ENCODE peak calls at places on chromosomes 2 and 18, in ten cellular contexts. One of them, this sample, is unnamed.

GRCh38 chr2:183597841-183598240 is 473.6 kb downstream of the NUP35 start:
- DNase-seq in activated CD4-positive, alpha-beta T cell treated with anti-CD3 and anti-CD28 coated beads, Interleukin-2, amount 50 U/mL, for 48 hours: no peak
- DNase-seq in stimulated activated CD4-positive, alpha-beta T cell treated with anti-CD3 and anti-CD28 coated beads, Interleukin-4, amount 100 ng/mL, for 1 hour: no peak
- DNase-seq in hippocampal formation: no peak
- DNase-seq in left cardiac atrium: no peak
- DNase-seq in cerebellum: no peak
- DNase-seq in stimulated activated CD8-positive, alpha-beta memory T cell treated with anti-CD3 and anti-CD28 coated beads, Interleukin-15, amount 100 ng/mL, for 24 hours: no peak
- DNase-seq in GF-D8: no peak
- DNase-seq in midbrain: no peak
- DNase-seq in fibroblast of mammary gland: no peak
- DNase-seq in this sample: no peak

GRCh38 chr2:166632616-166633015 is 138.6 kb upstream of the SCN7A start:
- DNase-seq in activated CD4-positive, alpha-beta T cell treated with anti-CD3 and anti-CD28 coated beads, Interleukin-2, amount 50 U/mL, for 48 hours: no peak
- DNase-seq in stimulated activated CD4-positive, alpha-beta T cell treated with anti-CD3 and anti-CD28 coated beads, Interleukin-4, amount 100 ng/mL, for 1 hour: no peak
- DNase-seq in hippocampal formation: no peak
- DNase-seq in left cardiac atrium: no peak
- DNase-seq in cerebellum: no peak
- DNase-seq in stimulated activated CD8-positive, alpha-beta memory T cell treated with anti-CD3 and anti-CD28 coated beads, Interleukin-15, amount 100 ng/mL, for 24 hours: no peak
- DNase-seq in GF-D8: no peak
- DNase-seq in midbrain: no peak
- DNase-seq in fibroblast of mammary gland: peak
- DNase-seq in this sample: peak

GRCh38 chr2:70888925-70889715 is 46.6 kb upstream of the ATP6V1B1 start:
- DNase-seq in activated CD4-positive, alpha-beta T cell treated with anti-CD3 and anti-CD28 coated beads, Interleukin-2, amount 50 U/mL, for 48 hours: no peak
- DNase-seq in stimulated activated CD4-positive, alpha-beta T cell treated with anti-CD3 and anti-CD28 coated beads, Interleukin-4, amount 100 ng/mL, for 1 hour: no peak
- DNase-seq in hippocampal formation: no peak
- DNase-seq in left cardiac atrium: no peak
- DNase-seq in cerebellum: peak
- DNase-seq in stimulated activated CD8-positive, alpha-beta memory T cell treated with anti-CD3 and anti-CD28 coated beads, Interleukin-15, amount 100 ng/mL, for 24 hours: no peak
- DNase-seq in GF-D8: no peak
- DNase-seq in midbrain: no peak
- DNase-seq in fibroblast of mammary gland: no peak
- DNase-seq in this sample: no peak

GRCh38 chr18:57466745-57467144 is 31.6 kb downstream of the ONECUT2 start:
- DNase-seq in activated CD4-positive, alpha-beta T cell treated with anti-CD3 and anti-CD28 coated beads, Interleukin-2, amount 50 U/mL, for 48 hours: no peak
- DNase-seq in stimulated activated CD4-positive, alpha-beta T cell treated with anti-CD3 and anti-CD28 coated beads, Interleukin-4, amount 100 ng/mL, for 1 hour: no peak
- DNase-seq in hippocampal formation: no peak
- DNase-seq in left cardiac atrium: no peak
- DNase-seq in cerebellum: no peak
- DNase-seq in stimulated activated CD8-positive, alpha-beta memory T cell treated with anti-CD3 and anti-CD28 coated beads, Interleukin-15, amount 100 ng/mL, for 24 hours: no peak
- DNase-seq in GF-D8: no peak
- DNase-seq in midbrain: no peak
- DNase-seq in fibroblast of mammary gland: no peak
- DNase-seq in this sample: no peak

GRCh38 chr2:229765721-229766120 is 51.4 kb upstream of the DNER start:
- DNase-seq in activated CD4-positive, alpha-beta T cell treated with anti-CD3 and anti-CD28 coated beads, Interleukin-2, amount 50 U/mL, for 48 hours: no peak
- DNase-seq in stimulated activated CD4-positive, alpha-beta T cell treated with anti-CD3 and anti-CD28 coated beads, Interleukin-4, amount 100 ng/mL, for 1 hour: no peak
- DNase-seq in hippocampal formation: no peak
- DNase-seq in left cardiac atrium: no peak
- DNase-seq in cerebellum: no peak
- DNase-seq in stimulated activated CD8-positive, alpha-beta memory T cell treated with anti-CD3 and anti-CD28 coated beads, Interleukin-15, amount 100 ng/mL, for 24 hours: no peak
- DNase-seq in GF-D8: no peak
- DNase-seq in midbrain: no peak
- DNase-seq in fibroblast of mammary gland: no peak
- DNase-seq in this sample: no peak

GRCh38 chr2:135951071-135951583 is 34.3 kb downstream of the DARS1 start:
- DNase-seq in activated CD4-positive, alpha-beta T cell treated with anti-CD3 and anti-CD28 coated beads, Interleukin-2, amount 50 U/mL, for 48 hours: no peak
- DNase-seq in stimulated activated CD4-positive, alpha-beta T cell treated with anti-CD3 and anti-CD28 coated beads, Interleukin-4, amount 100 ng/mL, for 1 hour: no peak
- DNase-seq in hippocampal formation: no peak
- DNase-seq in left cardiac atrium: no peak
- DNase-seq in cerebellum: no peak
- DNase-seq in stimulated activated CD8-positive, alpha-beta memory T cell treated with anti-CD3 and anti-CD28 coated beads, Interleukin-15, amount 100 ng/mL, for 24 hours: no peak
- DNase-seq in GF-D8: no peak
- DNase-seq in midbrain: no peak
- DNase-seq in fibroblast of mammary gland: no peak
- DNase-seq in this sample: no peak

GRCh38 chr2:217935245-217935879 is 67.4 kb downstream of the TNS1 start:
- DNase-seq in activated CD4-positive, alpha-beta T cell treated with anti-CD3 and anti-CD28 coated beads, Interleukin-2, amount 50 U/mL, for 48 hours: no peak
- DNase-seq in stimulated activated CD4-positive, alpha-beta T cell treated with anti-CD3 and anti-CD28 coated beads, Interleukin-4, amount 100 ng/mL, for 1 hour: no peak
- DNase-seq in hippocampal formation: no peak
- DNase-seq in left cardiac atrium: peak
- DNase-seq in cerebellum: no peak
- DNase-seq in stimulated activated CD8-positive, alpha-beta memory T cell treated with anti-CD3 and anti-CD28 coated beads, Interleukin-15, amount 100 ng/mL, for 24 hours: no peak
- DNase-seq in GF-D8: no peak
- DNase-seq in midbrain: no peak
- DNase-seq in fibroblast of mammary gland: peak
- DNase-seq in this sample: no peak

GRCh38 chr2:66030553-66030952 is 404.4 kb upstream of the MEIS1 start:
- DNase-seq in activated CD4-positive, alpha-beta T cell treated with anti-CD3 and anti-CD28 coated beads, Interleukin-2, amount 50 U/mL, for 48 hours: no peak
- DNase-seq in stimulated activated CD4-positive, alpha-beta T cell treated with anti-CD3 and anti-CD28 coated beads, Interleukin-4, amount 100 ng/mL, for 1 hour: no peak
- DNase-seq in hippocampal formation: no peak
- DNase-seq in left cardiac atrium: no peak
- DNase-seq in cerebellum: no peak
- DNase-seq in stimulated activated CD8-positive, alpha-beta memory T cell treated with anti-CD3 and anti-CD28 coated beads, Interleukin-15, amount 100 ng/mL, for 24 hours: no peak
- DNase-seq in GF-D8: no peak
- DNase-seq in midbrain: no peak
- DNase-seq in fibroblast of mammary gland: peak
- DNase-seq in this sample: no peak

GRCh38 chr2:237412646-237413292 is 1.2 kb downstream of the COL6A3 start:
- DNase-seq in activated CD4-positive, alpha-beta T cell treated with anti-CD3 and anti-CD28 coated beads, Interleukin-2, amount 50 U/mL, for 48 hours: no peak
- DNase-seq in stimulated activated CD4-positive, alpha-beta T cell treated with anti-CD3 and anti-CD28 coated beads, Interleukin-4, amount 100 ng/mL, for 1 hour: no peak
- DNase-seq in hippocampal formation: no peak
- DNase-seq in left cardiac atrium: no peak
- DNase-seq in cerebellum: no peak
- DNase-seq in stimulated activated CD8-positive, alpha-beta memory T cell treated with anti-CD3 and anti-CD28 coated beads, Interleukin-15, amount 100 ng/mL, for 24 hours: no peak
- DNase-seq in GF-D8: no peak
- DNase-seq in midbrain: no peak
- DNase-seq in fibroblast of mammary gland: peak
- DNase-seq in this sample: no peak

GRCh38 chr18:46388295-46388694 is 268.7 kb downstream of the LOXHD1 start:
- DNase-seq in activated CD4-positive, alpha-beta T cell treated with anti-CD3 and anti-CD28 coated beads, Interleukin-2, amount 50 U/mL, for 48 hours: no peak
- DNase-seq in stimulated activated CD4-positive, alpha-beta T cell treated with anti-CD3 and anti-CD28 coated beads, Interleukin-4, amount 100 ng/mL, for 1 hour: no peak
- DNase-seq in hippocampal formation: no peak
- DNase-seq in left cardiac atrium: no peak
- DNase-seq in cerebellum: no peak
- DNase-seq in stimulated activated CD8-positive, alpha-beta memory T cell treated with anti-CD3 and anti-CD28 coated beads, Interleukin-15, amount 100 ng/mL, for 24 hours: no peak
- DNase-seq in GF-D8: no peak
- DNase-seq in midbrain: no peak
- DNase-seq in fibroblast of mammary gland: no peak
- DNase-seq in this sample: no peak

GRCh38 chr2:54895735-54896134 is 154.5 kb downstream of the RTN4 start:
- DNase-seq in activated CD4-positive, alpha-beta T cell treated with anti-CD3 and anti-CD28 coated beads, Interleukin-2, amount 50 U/mL, for 48 hours: no peak
- DNase-seq in stimulated activated CD4-positive, alpha-beta T cell treated with anti-CD3 and anti-CD28 coated beads, Interleukin-4, amount 100 ng/mL, for 1 hour: no peak
- DNase-seq in hippocampal formation: no peak
- DNase-seq in left cardiac atrium: no peak
- DNase-seq in cerebellum: no peak
- DNase-seq in stimulated activated CD8-positive, alpha-beta memory T cell treated with anti-CD3 and anti-CD28 coated beads, Interleukin-15, amount 100 ng/mL, for 24 hours: no peak
- DNase-seq in GF-D8: no peak
- DNase-seq in midbrain: no peak
- DNase-seq in fibroblast of mammary gland: peak
- DNase-seq in this sample: no peak

GRCh38 chr2:118224888-118225264 is 136.6 kb downstream of the INSIG2 start:
- DNase-seq in activated CD4-positive, alpha-beta T cell treated with anti-CD3 and anti-CD28 coated beads, Interleukin-2, amount 50 U/mL, for 48 hours: no peak
- DNase-seq in stimulated activated CD4-positive, alpha-beta T cell treated with anti-CD3 and anti-CD28 coated beads, Interleukin-4, amount 100 ng/mL, for 1 hour: no peak
- DNase-seq in hippocampal formation: no peak
- DNase-seq in left cardiac atrium: no peak
- DNase-seq in cerebellum: no peak
- DNase-seq in stimulated activated CD8-positive, alpha-beta memory T cell treated with anti-CD3 and anti-CD28 coated beads, Interleukin-15, amount 100 ng/mL, for 24 hours: no peak
- DNase-seq in GF-D8: no peak
- DNase-seq in midbrain: no peak
- DNase-seq in fibroblast of mammary gland: no peak
- DNase-seq in this sample: no peak

GRCh38 chr2:165251361-165251760 is 12.1 kb downstream of the SCN2A start:
- DNase-seq in activated CD4-positive, alpha-beta T cell treated with anti-CD3 and anti-CD28 coated beads, Interleukin-2, amount 50 U/mL, for 48 hours: no peak
- DNase-seq in stimulated activated CD4-positive, alpha-beta T cell treated with anti-CD3 and anti-CD28 coated beads, Interleukin-4, amount 100 ng/mL, for 1 hour: no peak
- DNase-seq in hippocampal formation: no peak
- DNase-seq in left cardiac atrium: no peak
- DNase-seq in cerebellum: no peak
- DNase-seq in stimulated activated CD8-positive, alpha-beta memory T cell treated with anti-CD3 and anti-CD28 coated beads, Interleukin-15, amount 100 ng/mL, for 24 hours: no peak
- DNase-seq in GF-D8: no peak
- DNase-seq in midbrain: no peak
- DNase-seq in fibroblast of mammary gland: no peak
- DNase-seq in this sample: no peak

GRCh38 chr18:4356929-4357328 is 98.2 kb downstream of the DLGAP1 start:
- DNase-seq in activated CD4-positive, alpha-beta T cell treated with anti-CD3 and anti-CD28 coated beads, Interleukin-2, amount 50 U/mL, for 48 hours: no peak
- DNase-seq in stimulated activated CD4-positive, alpha-beta T cell treated with anti-CD3 and anti-CD28 coated beads, Interleukin-4, amount 100 ng/mL, for 1 hour: no peak
- DNase-seq in hippocampal formation: no peak
- DNase-seq in left cardiac atrium: no peak
- DNase-seq in cerebellum: no peak
- DNase-seq in stimulated activated CD8-positive, alpha-beta memory T cell treated with anti-CD3 and anti-CD28 coated beads, Interleukin-15, amount 100 ng/mL, for 24 hours: no peak
- DNase-seq in GF-D8: no peak
- DNase-seq in midbrain: no peak
- DNase-seq in fibroblast of mammary gland: no peak
- DNase-seq in this sample: no peak

GRCh38 chr2:151021747-151022450 is 239.8 kb downstream of the RBM43 start:
- DNase-seq in activated CD4-positive, alpha-beta T cell treated with anti-CD3 and anti-CD28 coated beads, Interleukin-2, amount 50 U/mL, for 48 hours: no peak
- DNase-seq in stimulated activated CD4-positive, alpha-beta T cell treated with anti-CD3 and anti-CD28 coated beads, Interleukin-4, amount 100 ng/mL, for 1 hour: no peak
- DNase-seq in hippocampal formation: no peak
- DNase-seq in left cardiac atrium: no peak
- DNase-seq in cerebellum: no peak
- DNase-seq in stimulated activated CD8-positive, alpha-beta memory T cell treated with anti-CD3 and anti-CD28 coated beads, Interleukin-15, amount 100 ng/mL, for 24 hours: no peak
- DNase-seq in GF-D8: no peak
- DNase-seq in midbrain: no peak
- DNase-seq in fibroblast of mammary gland: no peak
- DNase-seq in this sample: no peak

GRCh38 chr2:117587310-117587709 is 227.2 kb upstream of the DDX18 start:
- DNase-seq in activated CD4-positive, alpha-beta T cell treated with anti-CD3 and anti-CD28 coated beads, Interleukin-2, amount 50 U/mL, for 48 hours: no peak
- DNase-seq in stimulated activated CD4-positive, alpha-beta T cell treated with anti-CD3 and anti-CD28 coated beads, Interleukin-4, amount 100 ng/mL, for 1 hour: no peak
- DNase-seq in hippocampal formation: no peak
- DNase-seq in left cardiac atrium: no peak
- DNase-seq in cerebellum: no peak
- DNase-seq in stimulated activated CD8-positive, alpha-beta memory T cell treated with anti-CD3 and anti-CD28 coated beads, Interleukin-15, amount 100 ng/mL, for 24 hours: no peak
- DNase-seq in GF-D8: no peak
- DNase-seq in midbrain: no peak
- DNase-seq in fibroblast of mammary gland: no peak
- DNase-seq in this sample: no peak

GRCh38 chr2:128362889-128363228 is 44.2 kb upstream of the HS6ST1 start:
- DNase-seq in activated CD4-positive, alpha-beta T cell treated with anti-CD3 and anti-CD28 coated beads, Interleukin-2, amount 50 U/mL, for 48 hours: no peak
- DNase-seq in stimulated activated CD4-positive, alpha-beta T cell treated with anti-CD3 and anti-CD28 coated beads, Interleukin-4, amount 100 ng/mL, for 1 hour: no peak
- DNase-seq in hippocampal formation: no peak
- DNase-seq in left cardiac atrium: no peak
- DNase-seq in cerebellum: no peak
- DNase-seq in stimulated activated CD8-positive, alpha-beta memory T cell treated with anti-CD3 and anti-CD28 coated beads, Interleukin-15, amount 100 ng/mL, for 24 hours: no peak
- DNase-seq in GF-D8: no peak
- DNase-seq in midbrain: no peak
- DNase-seq in fibroblast of mammary gland: peak
- DNase-seq in this sample: peak

GRCh38 chr2:139478191-139478914 is 698.2 kb upstream of the NXPH2 start:
- DNase-seq in activated CD4-positive, alpha-beta T cell treated with anti-CD3 and anti-CD28 coated beads, Interleukin-2, amount 50 U/mL, for 48 hours: no peak
- DNase-seq in stimulated activated CD4-positive, alpha-beta T cell treated with anti-CD3 and anti-CD28 coated beads, Interleukin-4, amount 100 ng/mL, for 1 hour: no peak
- DNase-seq in hippocampal formation: no peak
- DNase-seq in left cardiac atrium: no peak
- DNase-seq in cerebellum: no peak
- DNase-seq in stimulated activated CD8-positive, alpha-beta memory T cell treated with anti-CD3 and anti-CD28 coated beads, Interleukin-15, amount 100 ng/mL, for 24 hours: no peak
- DNase-seq in GF-D8: no peak
- DNase-seq in midbrain: no peak
- DNase-seq in fibroblast of mammary gland: peak
- DNase-seq in this sample: no peak

GRCh38 chr2:239824051-239824694 is 201.0 kb downstream of the NDUFA10 start:
- DNase-seq in activated CD4-positive, alpha-beta T cell treated with anti-CD3 and anti-CD28 coated beads, Interleukin-2, amount 50 U/mL, for 48 hours: no peak
- DNase-seq in stimulated activated CD4-positive, alpha-beta T cell treated with anti-CD3 and anti-CD28 coated beads, Interleukin-4, amount 100 ng/mL, for 1 hour: no peak
- DNase-seq in hippocampal formation: no peak
- DNase-seq in left cardiac atrium: no peak
- DNase-seq in cerebellum: no peak
- DNase-seq in stimulated activated CD8-positive, alpha-beta memory T cell treated with anti-CD3 and anti-CD28 coated beads, Interleukin-15, amount 100 ng/mL, for 24 hours: no peak
- DNase-seq in GF-D8: no peak
- DNase-seq in midbrain: no peak
- DNase-seq in fibroblast of mammary gland: peak
- DNase-seq in this sample: peak

GRCh38 chr2:18299423-18300212 is 260.8 kb downstream of the RDH14 start:
- DNase-seq in activated CD4-positive, alpha-beta T cell treated with anti-CD3 and anti-CD28 coated beads, Interleukin-2, amount 50 U/mL, for 48 hours: no peak
- DNase-seq in stimulated activated CD4-positive, alpha-beta T cell treated with anti-CD3 and anti-CD28 coated beads, Interleukin-4, amount 100 ng/mL, for 1 hour: no peak
- DNase-seq in hippocampal formation: no peak
- DNase-seq in left cardiac atrium: peak
- DNase-seq in cerebellum: no peak
- DNase-seq in stimulated activated CD8-positive, alpha-beta memory T cell treated with anti-CD3 and anti-CD28 coated beads, Interleukin-15, amount 100 ng/mL, for 24 hours: no peak
- DNase-seq in GF-D8: no peak
- DNase-seq in midbrain: no peak
- DNase-seq in fibroblast of mammary gland: peak
- DNase-seq in this sample: no peak

GRCh38 chr2:217979151-217979811 is 23.5 kb downstream of the TNS1 start:
- DNase-seq in activated CD4-positive, alpha-beta T cell treated with anti-CD3 and anti-CD28 coated beads, Interleukin-2, amount 50 U/mL, for 48 hours: no peak
- DNase-seq in stimulated activated CD4-positive, alpha-beta T cell treated with anti-CD3 and anti-CD28 coated beads, Interleukin-4, amount 100 ng/mL, for 1 hour: no peak
- DNase-seq in hippocampal formation: no peak
- DNase-seq in left cardiac atrium: no peak
- DNase-seq in cerebellum: no peak
- DNase-seq in stimulated activated CD8-positive, alpha-beta memory T cell treated with anti-CD3 and anti-CD28 coated beads, Interleukin-15, amount 100 ng/mL, for 24 hours: no peak
- DNase-seq in GF-D8: no peak
- DNase-seq in midbrain: no peak
- DNase-seq in fibroblast of mammary gland: peak
- DNase-seq in this sample: no peak

GRCh38 chr2:68831688-68832087 is 39.5 kb downstream of the BMP10 start:
- DNase-seq in activated CD4-positive, alpha-beta T cell treated with anti-CD3 and anti-CD28 coated beads, Interleukin-2, amount 50 U/mL, for 48 hours: no peak
- DNase-seq in stimulated activated CD4-positive, alpha-beta T cell treated with anti-CD3 and anti-CD28 coated beads, Interleukin-4, amount 100 ng/mL, for 1 hour: no peak
- DNase-seq in hippocampal formation: no peak
- DNase-seq in left cardiac atrium: peak
- DNase-seq in cerebellum: no peak
- DNase-seq in stimulated activated CD8-positive, alpha-beta memory T cell treated with anti-CD3 and anti-CD28 coated beads, Interleukin-15, amount 100 ng/mL, for 24 hours: no peak
- DNase-seq in GF-D8: peak
- DNase-seq in midbrain: no peak
- DNase-seq in fibroblast of mammary gland: peak
- DNase-seq in this sample: no peak

GRCh38 chr2:100292022-100292580 is 30.2 kb downstream of the LONRF2 start:
- DNase-seq in activated CD4-positive, alpha-beta T cell treated with anti-CD3 and anti-CD28 coated beads, Interleukin-2, amount 50 U/mL, for 48 hours: peak
- DNase-seq in stimulated activated CD4-positive, alpha-beta T cell treated with anti-CD3 and anti-CD28 coated beads, Interleukin-4, amount 100 ng/mL, for 1 hour: peak
- DNase-seq in hippocampal formation: no peak
- DNase-seq in left cardiac atrium: peak
- DNase-seq in cerebellum: peak
- DNase-seq in stimulated activated CD8-positive, alpha-beta memory T cell treated with anti-CD3 and anti-CD28 coated beads, Interleukin-15, amount 100 ng/mL, for 24 hours: no peak
- DNase-seq in GF-D8: peak
- DNase-seq in midbrain: no peak
- DNase-seq in fibroblast of mammary gland: peak
- DNase-seq in this sample: no peak

GRCh38 chr2:43067254-43068052 is 159.0 kb downstream of the ZFP36L2 start:
- DNase-seq in activated CD4-positive, alpha-beta T cell treated with anti-CD3 and anti-CD28 coated beads, Interleukin-2, amount 50 U/mL, for 48 hours: no peak
- DNase-seq in stimulated activated CD4-positive, alpha-beta T cell treated with anti-CD3 and anti-CD28 coated beads, Interleukin-4, amount 100 ng/mL, for 1 hour: no peak
- DNase-seq in hippocampal formation: no peak
- DNase-seq in left cardiac atrium: no peak
- DNase-seq in cerebellum: no peak
- DNase-seq in stimulated activated CD8-positive, alpha-beta memory T cell treated with anti-CD3 and anti-CD28 coated beads, Interleukin-15, amount 100 ng/mL, for 24 hours: no peak
- DNase-seq in GF-D8: no peak
- DNase-seq in midbrain: no peak
- DNase-seq in fibroblast of mammary gland: no peak
- DNase-seq in this sample: no peak

GRCh38 chr18:79584491-79585394 is 94.9 kb upstream of the CTDP1 start:
- DNase-seq in activated CD4-positive, alpha-beta T cell treated with anti-CD3 and anti-CD28 coated beads, Interleukin-2, amount 50 U/mL, for 48 hours: no peak
- DNase-seq in stimulated activated CD4-positive, alpha-beta T cell treated with anti-CD3 and anti-CD28 coated beads, Interleukin-4, amount 100 ng/mL, for 1 hour: no peak
- DNase-seq in hippocampal formation: no peak
- DNase-seq in left cardiac atrium: no peak
- DNase-seq in cerebellum: no peak
- DNase-seq in stimulated activated CD8-positive, alpha-beta memory T cell treated with anti-CD3 and anti-CD28 coated beads, Interleukin-15, amount 100 ng/mL, for 24 hours: no peak
- DNase-seq in GF-D8: no peak
- DNase-seq in midbrain: no peak
- DNase-seq in fibroblast of mammary gland: no peak
- DNase-seq in this sample: no peak

GRCh38 chr2:210478661-210479060 is 2.1 kb upstream of the LANCL1 start:
- DNase-seq in activated CD4-positive, alpha-beta T cell treated with anti-CD3 and anti-CD28 coated beads, Interleukin-2, amount 50 U/mL, for 48 hours: no peak
- DNase-seq in stimulated activated CD4-positive, alpha-beta T cell treated with anti-CD3 and anti-CD28 coated beads, Interleukin-4, amount 100 ng/mL, for 1 hour: no peak
- DNase-seq in hippocampal formation: no peak
- DNase-seq in left cardiac atrium: no peak
- DNase-seq in cerebellum: no peak
- DNase-seq in stimulated activated CD8-positive, alpha-beta memory T cell treated with anti-CD3 and anti-CD28 coated beads, Interleukin-15, amount 100 ng/mL, for 24 hours: no peak
- DNase-seq in GF-D8: no peak
- DNase-seq in midbrain: no peak
- DNase-seq in fibroblast of mammary gland: no peak
- DNase-seq in this sample: no peak

GRCh38 chr2:29165362-29166236 is 50.4 kb downstream of the CLIP4 start:
- DNase-seq in activated CD4-positive, alpha-beta T cell treated with anti-CD3 and anti-CD28 coated beads, Interleukin-2, amount 50 U/mL, for 48 hours: no peak
- DNase-seq in stimulated activated CD4-positive, alpha-beta T cell treated with anti-CD3 and anti-CD28 coated beads, Interleukin-4, amount 100 ng/mL, for 1 hour: no peak
- DNase-seq in hippocampal formation: no peak
- DNase-seq in left cardiac atrium: no peak
- DNase-seq in cerebellum: no peak
- DNase-seq in stimulated activated CD8-positive, alpha-beta memory T cell treated with anti-CD3 and anti-CD28 coated beads, Interleukin-15, amount 100 ng/mL, for 24 hours: no peak
- DNase-seq in GF-D8: no peak
- DNase-seq in midbrain: no peak
- DNase-seq in fibroblast of mammary gland: peak
- DNase-seq in this sample: no peak

GRCh38 chr18:40079786-40080185 is 1875.2 kb upstream of the PIK3C3 start:
- DNase-seq in activated CD4-positive, alpha-beta T cell treated with anti-CD3 and anti-CD28 coated beads, Interleukin-2, amount 50 U/mL, for 48 hours: no peak
- DNase-seq in stimulated activated CD4-positive, alpha-beta T cell treated with anti-CD3 and anti-CD28 coated beads, Interleukin-4, amount 100 ng/mL, for 1 hour: no peak
- DNase-seq in hippocampal formation: no peak
- DNase-seq in left cardiac atrium: no peak
- DNase-seq in cerebellum: no peak
- DNase-seq in stimulated activated CD8-positive, alpha-beta memory T cell treated with anti-CD3 and anti-CD28 coated beads, Interleukin-15, amount 100 ng/mL, for 24 hours: no peak
- DNase-seq in GF-D8: no peak
- DNase-seq in midbrain: no peak
- DNase-seq in fibroblast of mammary gland: no peak
- DNase-seq in this sample: no peak